ENCODE peak calls at places on chromosomes 7 and 10, in ten cellular contexts. One of them, this sample, is unnamed.

GRCh38 chr10:84407390-84408049 is 79.1 kb downstream of the CCSER2 start:
- DNase-seq in left lung: no peak
- DNase-seq in cardiac muscle cell: no peak
- DNase-seq in endodermal cell: no peak
- DNase-seq in heart left ventricle: no peak
- DNase-seq in A549: no peak
- DNase-seq in ovary: no peak
- DNase-seq in neural progenitor cell: no peak
- DNase-seq in lung: no peak
- DNase-seq in spleen: no peak
- DNase-seq in this sample: no peak

GRCh38 chr7:86149266-86149665 is 494.4 kb upstream of the GRM3 start:
- DNase-seq in left lung: no peak
- DNase-seq in cardiac muscle cell: no peak
- DNase-seq in endodermal cell: no peak
- DNase-seq in heart left ventricle: no peak
- DNase-seq in A549: no peak
- DNase-seq in ovary: no peak
- DNase-seq in neural progenitor cell: no peak
- DNase-seq in lung: no peak
- DNase-seq in spleen: no peak
- DNase-seq in this sample: no peak

GRCh38 chr7:1555046-1555812 is 776 bp downstream of the TMEM184A start:
- DNase-seq in left lung: no peak
- DNase-seq in cardiac muscle cell: peak; percentile 83
- DNase-seq in endodermal cell: peak; percentile 89
- DNase-seq in heart left ventricle: peak; percentile 24
- DNase-seq in A549: peak; percentile 98
- DNase-seq in ovary: peak; percentile 69
- DNase-seq in neural progenitor cell: no peak
- DNase-seq in lung: no peak
- DNase-seq in spleen: no peak
- DNase-seq in this sample: no peak

GRCh38 chr10:98400482-98400881 is 14.5 kb downstream of the PYROXD2 start:
- DNase-seq in left lung: no peak
- DNase-seq in cardiac muscle cell: peak; percentile 38
- DNase-seq in endodermal cell: no peak
- DNase-seq in heart left ventricle: no peak
- DNase-seq in A549: no peak
- DNase-seq in ovary: no peak
- DNase-seq in neural progenitor cell: no peak
- DNase-seq in lung: no peak
- DNase-seq in spleen: no peak
- DNase-seq in this sample: no peak

GRCh38 chr7:70520604-70521003 is 611.3 kb upstream of the GALNT17 start:
- DNase-seq in left lung: no peak
- DNase-seq in cardiac muscle cell: no peak
- DNase-seq in endodermal cell: no peak
- DNase-seq in heart left ventricle: no peak
- DNase-seq in A549: peak; percentile 10
- DNase-seq in ovary: no peak
- DNase-seq in neural progenitor cell: no peak
- DNase-seq in lung: no peak
- DNase-seq in spleen: no peak
- DNase-seq in this sample: no peak

GRCh38 chr7:157581740-157582139 is 244.9 kb downstream of the DNAJB6 start:
- DNase-seq in left lung: no peak
- DNase-seq in cardiac muscle cell: no peak
- DNase-seq in endodermal cell: no peak
- DNase-seq in heart left ventricle: peak; percentile 4
- DNase-seq in A549: no peak
- DNase-seq in ovary: no peak
- DNase-seq in neural progenitor cell: no peak
- DNase-seq in lung: no peak
- DNase-seq in spleen: peak; percentile 70
- DNase-seq in this sample: no peak

GRCh38 chr7:1226155-1226901 is 6.3 kb upstream of the UNCX start:
- DNase-seq in left lung: no peak
- DNase-seq in cardiac muscle cell: no peak
- DNase-seq in endodermal cell: peak; percentile 77
- DNase-seq in heart left ventricle: no peak
- DNase-seq in A549: no peak
- DNase-seq in ovary: no peak
- DNase-seq in neural progenitor cell: peak; percentile 89
- DNase-seq in lung: no peak
- DNase-seq in spleen: no peak
- DNase-seq in this sample: no peak

GRCh38 chr10:127227663-127228062 is 31.3 kb upstream of the INSYN2A start:
- DNase-seq in left lung: no peak
- DNase-seq in cardiac muscle cell: no peak
- DNase-seq in endodermal cell: no peak
- DNase-seq in heart left ventricle: no peak
- DNase-seq in A549: no peak
- DNase-seq in ovary: no peak
- DNase-seq in neural progenitor cell: no peak
- DNase-seq in lung: no peak
- DNase-seq in spleen: no peak
- DNase-seq in this sample: no peak

GRCh38 chr10:103792547-103792946 is 62.8 kb downstream of the SH3PXD2A start:
- DNase-seq in left lung: no peak
- DNase-seq in cardiac muscle cell: no peak
- DNase-seq in endodermal cell: no peak
- DNase-seq in heart left ventricle: no peak
- DNase-seq in A549: no peak
- DNase-seq in ovary: no peak
- DNase-seq in neural progenitor cell: no peak
- DNase-seq in lung: no peak
- DNase-seq in spleen: no peak
- DNase-seq in this sample: no peak

GRCh38 chr10:132602610-132603009 is 65.0 kb downstream of the INPP5A start:
- DNase-seq in left lung: no peak
- DNase-seq in cardiac muscle cell: no peak
- DNase-seq in endodermal cell: no peak
- DNase-seq in heart left ventricle: no peak
- DNase-seq in A549: no peak
- DNase-seq in ovary: no peak
- DNase-seq in neural progenitor cell: peak; percentile 27
- DNase-seq in lung: no peak
- DNase-seq in spleen: no peak
- DNase-seq in this sample: no peak

GRCh38 chr10:86411281-86411841 is 44.8 kb upstream of the GRID1 start:
- DNase-seq in left lung: no peak
- DNase-seq in cardiac muscle cell: peak; percentile 82
- DNase-seq in endodermal cell: no peak
- DNase-seq in heart left ventricle: no peak
- DNase-seq in A549: no peak
- DNase-seq in ovary: no peak
- DNase-seq in neural progenitor cell: no peak
- DNase-seq in lung: no peak
- DNase-seq in spleen: no peak
- DNase-seq in this sample: peak; percentile 26

GRCh38 chr7:137715546-137715945 is 131.2 kb downstream of the DGKI start:
- DNase-seq in left lung: no peak
- DNase-seq in cardiac muscle cell: no peak
- DNase-seq in endodermal cell: no peak
- DNase-seq in heart left ventricle: no peak
- DNase-seq in A549: no peak
- DNase-seq in ovary: no peak
- DNase-seq in neural progenitor cell: no peak
- DNase-seq in lung: no peak
- DNase-seq in spleen: no peak
- DNase-seq in this sample: no peak

GRCh38 chr7:4641091-4641666 is 40.9 kb upstream of the FOXK1 start:
- DNase-seq in left lung: no peak
- DNase-seq in cardiac muscle cell: no peak
- DNase-seq in endodermal cell: no peak
- DNase-seq in heart left ventricle: no peak
- DNase-seq in A549: no peak
- DNase-seq in ovary: no peak
- DNase-seq in neural progenitor cell: no peak
- DNase-seq in lung: no peak
- DNase-seq in spleen: no peak
- DNase-seq in this sample: no peak
- H3K4me3 ChIP-seq in left lung: peak overlapping the region; percentile 64
- H3K4me3 ChIP-seq in cardiac muscle cell: peak overlapping the region; percentile 8
- H3K4me3 ChIP-seq in endodermal cell: peak overlapping the region; percentile 69
- H3K4me3 ChIP-seq in heart left ventricle: peak overlapping the region; percentile 54
- H3K4me3 ChIP-seq in A549: peak overlapping the region; percentile 57
- H3K4me3 ChIP-seq in ovary: peak overlapping the region; percentile 74
- H3K4me3 ChIP-seq in neural progenitor cell: peak overlapping the region; percentile 19
- H3K4me3 ChIP-seq in lung: peak overlapping the region; percentile 62
- H3K4me3 ChIP-seq in spleen: peak overlapping the region; percentile 68
- H3K4me3 ChIP-seq in this sample: peak overlapping the region; percentile 72

DNA sequence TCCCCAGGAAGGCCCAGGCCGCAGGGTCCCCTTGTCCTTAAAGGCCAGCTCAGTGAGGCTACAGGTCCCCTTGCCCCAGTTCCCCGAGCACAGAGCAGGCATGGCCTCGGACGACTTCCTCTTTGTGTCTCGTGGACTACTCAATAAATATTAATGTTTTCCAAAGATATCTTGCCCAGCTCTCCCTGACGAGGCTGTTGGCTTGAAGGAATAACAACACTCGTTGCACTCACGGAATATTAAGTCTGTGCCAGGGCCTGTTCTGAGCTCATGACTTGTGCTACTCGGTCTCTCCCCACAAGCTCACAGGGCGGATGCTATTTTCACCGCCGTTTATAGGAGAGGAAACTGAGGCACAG is 68.2 kb downstream of the CUX1 start:
- DNase-seq in left lung: no peak
- DNase-seq in cardiac muscle cell: no peak
- DNase-seq in endodermal cell: no peak
- DNase-seq in heart left ventricle: no peak
- DNase-seq in A549: no peak
- DNase-seq in ovary: no peak
- DNase-seq in neural progenitor cell: no peak
- DNase-seq in lung: no peak
- DNase-seq in spleen: no peak
- DNase-seq in this sample: no peak
- H3K27ac ChIP-seq in left lung: no peak overlapping the region
- H3K27ac ChIP-seq in cardiac muscle cell: peak overlapping the region; percentile 36
- H3K27ac ChIP-seq in endodermal cell: no peak overlapping the region
- H3K27ac ChIP-seq in heart left ventricle: peak overlapping the region; percentile 11
- H3K27ac ChIP-seq in A549: peak overlapping the region; percentile 93
- H3K27ac ChIP-seq in ovary: no peak overlapping the region
- H3K27ac ChIP-seq in neural progenitor cell: no peak overlapping the region
- H3K27ac ChIP-seq in lung: peak overlapping the region; percentile 2
- H3K27ac ChIP-seq in spleen: no peak overlapping the region
- H3K27ac ChIP-seq in this sample: peak overlapping the region; percentile 92

DNA sequence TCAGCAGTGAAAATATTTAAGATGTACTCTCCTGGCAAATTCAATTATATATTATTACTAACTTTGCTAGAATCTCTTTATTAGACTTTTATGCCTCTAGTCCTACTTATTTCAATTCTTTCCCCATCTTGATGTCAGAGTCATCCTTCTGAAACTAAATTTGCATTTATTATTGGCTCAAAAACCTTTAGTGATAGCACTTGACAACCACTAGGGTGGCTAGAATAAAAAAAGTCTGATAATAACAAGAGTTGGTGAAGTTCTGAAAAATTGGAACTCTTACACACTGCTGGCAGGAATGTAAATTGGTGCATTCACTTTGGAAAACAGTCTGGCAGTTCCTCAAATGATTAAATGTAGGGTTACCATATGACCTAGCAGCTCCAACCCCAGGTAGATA is 73.8 kb downstream of the LSMEM1 start:
- DNase-seq in left lung: no peak
- DNase-seq in cardiac muscle cell: no peak
- DNase-seq in endodermal cell: no peak
- DNase-seq in heart left ventricle: no peak
- DNase-seq in A549: no peak
- DNase-seq in ovary: no peak
- DNase-seq in neural progenitor cell: no peak
- DNase-seq in lung: no peak
- DNase-seq in spleen: no peak
- DNase-seq in this sample: no peak
- TF ChIP-seq CTCF in left lung: no peak
- TF ChIP-seq CTCF in cardiac muscle cell: no peak
- TF ChIP-seq CTCF in endodermal cell: peak; percentile 50
- TF ChIP-seq CTCF in heart left ventricle: no peak
- TF ChIP-seq CTCF in A549: no peak
- TF ChIP-seq CTCF in ovary: no peak
- TF ChIP-seq CTCF in neural progenitor cell: peak; percentile 14
- TF ChIP-seq CTCF in lung: no peak
- TF ChIP-seq CTCF in spleen: no peak
- TF ChIP-seq CTCF in this sample: no peak

GRCh38 chr10:58438340-58438739 is 53.1 kb downstream of the TFAM start:
- DNase-seq in left lung: no peak
- DNase-seq in cardiac muscle cell: peak; percentile 79
- DNase-seq in endodermal cell: no peak
- DNase-seq in heart left ventricle: no peak
- DNase-seq in A549: no peak
- DNase-seq in ovary: no peak
- DNase-seq in neural progenitor cell: no peak
- DNase-seq in lung: no peak
- DNase-seq in spleen: no peak
- DNase-seq in this sample: no peak

GRCh38 chr10:58444336-58444735 is 59.1 kb downstream of the TFAM start:
- DNase-seq in left lung: no peak
- DNase-seq in cardiac muscle cell: no peak
- DNase-seq in endodermal cell: no peak
- DNase-seq in heart left ventricle: no peak
- DNase-seq in A549: no peak
- DNase-seq in ovary: no peak
- DNase-seq in neural progenitor cell: no peak
- DNase-seq in lung: no peak
- DNase-seq in spleen: no peak
- DNase-seq in this sample: no peak

GRCh38 chr10:58438986-58439385 is 53.8 kb downstream of the TFAM start:
- DNase-seq in left lung: no peak
- DNase-seq in cardiac muscle cell: no peak
- DNase-seq in endodermal cell: no peak
- DNase-seq in heart left ventricle: no peak
- DNase-seq in A549: no peak
- DNase-seq in ovary: no peak
- DNase-seq in neural progenitor cell: no peak
- DNase-seq in lung: no peak
- DNase-seq in spleen: no peak
- DNase-seq in this sample: no peak

GRCh38 chr10:58439632-58440364 is 54.6 kb downstream of the TFAM start:
- DNase-seq in left lung: no peak
- DNase-seq in cardiac muscle cell: no peak
- DNase-seq in endodermal cell: no peak
- DNase-seq in heart left ventricle: no peak
- DNase-seq in A549: no peak
- DNase-seq in ovary: no peak
- DNase-seq in neural progenitor cell: no peak
- DNase-seq in lung: no peak
- DNase-seq in spleen: no peak
- DNase-seq in this sample: no peak

GRCh38 chr10:58440484-58440883 is 55.3 kb downstream of the TFAM start:
- DNase-seq in left lung: no peak
- DNase-seq in cardiac muscle cell: no peak
- DNase-seq in endodermal cell: no peak
- DNase-seq in heart left ventricle: no peak
- DNase-seq in A549: no peak
- DNase-seq in ovary: no peak
- DNase-seq in neural progenitor cell: no peak
- DNase-seq in lung: no peak
- DNase-seq in spleen: no peak
- DNase-seq in this sample: no peak
- H3K4me3 ChIP-seq in left lung: no peak overlapping the region
- H3K4me3 ChIP-seq in cardiac muscle cell: no peak overlapping the region
- H3K4me3 ChIP-seq in endodermal cell: no peak overlapping the region
- H3K4me3 ChIP-seq in heart left ventricle: no peak overlapping the region
- H3K4me3 ChIP-seq in A549: no peak overlapping the region
- H3K4me3 ChIP-seq in ovary: no peak overlapping the region
- H3K4me3 ChIP-seq in neural progenitor cell: no peak overlapping the region
- H3K4me3 ChIP-seq in lung: no peak overlapping the region
- H3K4me3 ChIP-seq in spleen: no peak overlapping the region
- H3K4me3 ChIP-seq in this sample: no peak overlapping the region

This sample was measured in heart right ventricle.